ENCODE peak calls at places on chromosomes 3 and 15, in ten cellular contexts. F is IMR-90, G is OCI-LY7, Q is stomach, R is body of pancreas, W is ascending aorta, Y is uterus, J is ovary, C is A549, D is cardiac muscle cell. I is an unnamed sample.

GRCh38 chr3:128041378-128041777 is 10.9 kb upstream of the SEC61A1 start:
- DNase-seq in F (no peak), G (no peak), Q (no peak), R (no peak), W (no peak), Y (no peak), J (no peak), C (no peak), D (no peak), I (no peak)

GRCh38 chr15:70286110-70286806 is 188.5 kb upstream of the TLE3 start:
- DNase-seq in F (no peak), G (no peak), Q (no peak), R (no peak), W (peak; percentile 52), Y (no peak), J (no peak), C (no peak), D (no peak), I (peak; percentile 63)

GRCh38 chr3:194089357-194090177 is 46.4 kb upstream of the HES1 start:
- DNase-seq in F (peak; percentile 97), G (no peak), Q (peak; percentile 40), R (peak; percentile 72), W (peak; percentile 80), Y (peak; percentile 88), J (peak; percentile 83), C (peak; percentile 86), D (peak; percentile 99), I (peak; percentile 92)

GRCh38 chr3:52237006-52237658 is 1.8 kb downstream of the TWF2 start:
- DNase-seq in F (no peak), G (no peak), Q (no peak), R (no peak), W (no peak), Y (no peak), J (no peak), C (no peak), D (no peak), I (no peak)

GRCh38 chr3:18054625-18055024 is 312.2 kb upstream of the TBC1D5 start:
- DNase-seq in F (no peak), G (no peak), Q (no peak), R (no peak), W (no peak), Y (no peak), J (no peak), C (no peak), D (no peak), I (no peak)

GRCh38 chr15:60343221-60343970 is 54.4 kb downstream of the ANXA2 start:
- DNase-seq in F (no peak), G (no peak), Q (no peak), R (no peak), W (no peak), Y (no peak), J (no peak), C (no peak), D (no peak), I (no peak)

GRCh38 chr15:58839485-58839884 is 68.4 kb downstream of the MINDY2 start:
- DNase-seq in F (peak; percentile 4), G (peak; percentile 27), Q (no peak), R (no peak), W (no peak), Y (no peak), J (no peak), C (peak; percentile 31), D (peak; percentile 37), I (no peak)

GRCh38 chr3:4720316-4721075 is 227.3 kb downstream of the ITPR1 start:
- DNase-seq in F (peak; percentile 71), G (no peak), Q (peak; percentile 82), R (peak; percentile 94), W (peak; percentile 85), Y (peak; percentile 77), J (peak; percentile 89), C (peak; percentile 70), D (peak; percentile 88), I (peak; percentile 62)

GRCh38 chr3:168063122-168063521 is 32.6 kb downstream of the GOLIM4 start:
- DNase-seq in F (no peak), G (no peak), Q (no peak), R (no peak), W (no peak), Y (no peak), J (no peak), C (no peak), D (no peak), I (no peak)

GRCh38 chr3:184710870-184711365 is 946 bp downstream of the MAGEF1 start:
- DNase-seq in F (no peak), G (peak; percentile 74), Q (no peak), R (peak; percentile 24), W (peak; percentile 60), Y (no peak), J (no peak), C (no peak), D (peak; percentile 29), I (peak; percentile 29)

GRCh38 chr3:82376883-82377282 is 615.4 kb upstream of the GBE1 start:
- DNase-seq in F (no peak), G (peak; percentile 36), Q (no peak), R (no peak), W (no peak), Y (no peak), J (no peak), C (no peak), D (no peak), I (no peak)

GRCh38 chr3:180680097-180680430 is 775 bp upstream of the CCDC39 start:
- DNase-seq in F (peak; percentile 18), G (peak; percentile 18), Q (no peak), R (peak; percentile 44), W (no peak), Y (no peak), J (no peak), C (peak; percentile 5), D (peak; percentile 54), I (peak; percentile 31)

GRCh38 chr15:67136802-67137201 is 71.4 kb downstream of the SMAD3 start:
- DNase-seq in F (no peak), G (no peak), Q (no peak), R (no peak), W (no peak), Y (peak; percentile 14), J (peak; percentile 16), C (no peak), D (no peak), I (no peak)

GRCh38 chr15:90873998-90874605 is 5.7 kb downstream of the FURIN start:
- DNase-seq in F (no peak), G (no peak), Q (peak; percentile 76), R (peak; percentile 91), W (no peak), Y (no peak), J (peak; percentile 26), C (no peak), D (no peak), I (peak; percentile 84)
- H3K27ac ChIP-seq in F (peak overlapping the region; percentile 10), G (no peak overlapping the region), Q (peak overlapping the region; percentile 86), R (peak overlapping the region; percentile 83), W (peak overlapping the region; percentile 91), Y (peak overlapping the region; percentile 94), J (no peak overlapping the region), C (peak overlapping the region; percentile 97), D (peak overlapping the region; percentile 99), I (no peak overlapping the region)

GRCh38 chr3:195307711-195308110 is 36.8 kb upstream of the XXYLT1 start:
- DNase-seq in F (no peak), G (no peak), Q (no peak), R (no peak), W (no peak), Y (no peak), J (no peak), C (no peak), D (no peak), I (no peak)

GRCh38 chr3:195306359-195306758 is 35.4 kb upstream of the XXYLT1 start:
- DNase-seq in F (no peak), G (no peak), Q (no peak), R (no peak), W (no peak), Y (no peak), J (no peak), C (no peak), D (no peak), I (no peak)

GRCh38 chr3:195297446-195297845 is 26.5 kb upstream of the XXYLT1 start:
- DNase-seq in F (no peak), G (no peak), Q (no peak), R (no peak), W (no peak), Y (no peak), J (no peak), C (no peak), D (no peak), I (no peak)

DNA sequence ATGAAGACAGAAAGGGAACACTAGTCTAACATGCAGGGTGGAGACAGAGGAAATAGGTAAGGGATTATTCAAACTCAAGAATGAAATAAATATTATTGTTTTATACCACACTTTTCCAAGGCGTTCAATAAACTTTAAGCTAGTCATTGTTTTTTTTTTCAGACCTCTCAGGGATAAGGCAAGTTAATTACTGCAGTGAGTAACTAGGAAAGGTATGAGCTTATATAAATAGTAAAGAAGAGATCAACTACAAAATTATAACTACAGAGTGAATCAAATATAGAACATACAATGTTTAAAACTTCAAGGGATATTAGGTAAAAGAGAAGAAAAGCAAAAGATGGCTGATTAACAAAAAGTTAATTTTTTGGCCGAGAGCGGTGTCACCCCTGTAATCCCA is 31.5 kb upstream of the XXYLT1 start:
- DNase-seq in F (peak; percentile 69), G (no peak), Q (no peak), R (no peak), W (no peak), Y (no peak), J (no peak), C (no peak), D (no peak), I (no peak)
- TF ChIP-seq CTCF in F (no peak), G (no peak), Q (no peak), R (no peak), W (no peak), Y (no peak), J (no peak), C (no peak), D (no peak), I (no peak)

GRCh38 chr15:88288661-88289060 is 32.1 kb upstream of the NTRK3 start:
- DNase-seq in F (no peak), G (no peak), Q (no peak), R (no peak), W (no peak), Y (no peak), J (no peak), C (no peak), D (no peak), I (no peak)
- H3K4me1 ChIP-seq in F (no peaks in the 10 kb centered on the region), G (peaks cover 6% of the 10 kb centered on the region), Q (no peaks in the 10 kb centered on the region), R (no peaks in the 10 kb centered on the region), W (no peaks in the 10 kb centered on the region), Y (no peaks in the 10 kb centered on the region), J (no peaks in the 10 kb centered on the region), C (peaks cover 20% of the 10 kb centered on the region), D (peaks cover 15% of the 10 kb centered on the region), I (no peaks in the 10 kb centered on the region)

GRCh38 chr3:11271986-11272904 is at the start of gene ATG7:
- DNase-seq in F (peak; percentile 96), G (peak; percentile 98), Q (peak; percentile 99), R (peak; percentile 98), W (peak; percentile 99), Y (peak; percentile 97), J (peak; percentile 98), C (peak; percentile 95), D (peak; percentile 98), I (peak; percentile 95)
- H3K27ac ChIP-seq in F (peak within 1 kb of the TSS; percentile 79), G (peak within 1 kb of the TSS; percentile 51), Q (peak within 1 kb of the TSS; percentile 81), R (peak within 1 kb of the TSS; percentile 67), W (peak within 1 kb of the TSS; percentile 74), Y (peak within 1 kb of the TSS; percentile 75), J (peak within 1 kb of the TSS; percentile 42), C (peak within 1 kb of the TSS; percentile 91), D (peak within 1 kb of the TSS; percentile 72), I (peak within 1 kb of the TSS; percentile 97)

I was measured in lung.